ENCODE peak calls at places on chromosome 11, in eight cellular contexts. E is HEK293T; H is right cardiac atrium; N is EH; R is mucosa of descending colon; W is ascending aorta; P is activated naive CD4-positive, alpha-beta T cell; Y is cardiac fibroblast. A is an unnamed sample.
A peak's percentile ranks its signal among the peaks of the same experiment; 100 is the strongest.

GRCh38 chr11:83827940-83828554 is 541.9 kb upstream of the CCDC90B start:
- DNase-seq in N (peak; percentile 51), R (no peak), P (no peak), H (no peak), W (no peak), E (peak; percentile 30), Y (peak; percentile 53), A (no peak)

GRCh38 chr11:96001037-96001436 is 77.1 kb upstream of the MTMR2 start:
- DNase-seq in Y (peak; percentile 96), P (no peak), E (no peak), N (peak; percentile 60), W (peak; percentile 65), R (no peak), H (peak; percentile 88), A (no peak)

GRCh38 chr11:122882189-122882808 is at the start of gene JHY:
- DNase-seq in N (no peak), H (no peak), Y (peak; percentile 34), R (no peak), W (no peak), P (no peak), E (no peak), A (no peak)

GRCh38 chr11:77174559-77174958 is 46.5 kb downstream of the MYO7A start:
- DNase-seq in W (no peak), R (peak; percentile 24), N (no peak), E (no peak), P (no peak), H (peak; percentile 54), Y (no peak), A (no peak)

GRCh38 chr11:2590951-2591754 is 108.6 kb downstream of the KCNQ1OT1 start:
- DNase-seq in P (no peak), W (peak; percentile 5), N (no peak), E (peak; percentile 4), H (peak; percentile 21), R (peak; percentile 30), Y (no peak), A (no peak)

GRCh38 chr11:45993438-45994064 is 71.1 kb downstream of the LARGE2 start:
- DNase-seq in H (peak; percentile 82), E (no peak), P (no peak), R (no peak), N (no peak), Y (peak; percentile 84), W (no peak), A (no peak)

GRCh38 chr11:68872216-68873003 is 30.7 kb upstream of the CPT1A start:
- DNase-seq in H (no peak), R (peak; percentile 7), Y (peak; percentile 18), E (no peak), N (peak; percentile 91), W (no peak), P (no peak), A (no peak)

GRCh38 chr11:29914203-29914930 is 102.5 kb downstream of the KCNA4 start:
- DNase-seq in R (no peak), Y (peak; percentile 8), P (no peak), E (no peak), N (no peak), H (no peak), W (no peak), A (no peak)

GRCh38 chr11:112279901-112280267 is 19.2 kb upstream of the PLET1 start:
- DNase-seq in Y (peak; percentile 69), W (no peak), P (peak; percentile 75), H (peak; percentile 91), N (peak; percentile 56), E (peak; percentile 79), R (peak; percentile 66), A (peak; percentile 67)

GRCh38 chr11:70153133-70153727 is 49.9 kb upstream of the FADD start:
- DNase-seq in P (no peak), N (no peak), R (no peak), H (no peak), W (no peak), Y (no peak), E (no peak), A (no peak)

GRCh38 chr11:12749442-12749841 is 75.2 kb downstream of the TEAD1 start:
- DNase-seq in E (no peak), W (no peak), Y (no peak), P (no peak), N (no peak), H (no peak), R (no peak), A (no peak)

GRCh38 chr11:134346101-134346975 is 14.6 kb downstream of the GLB1L2 start:
- DNase-seq in Y (no peak), R (no peak), H (no peak), N (no peak), P (no peak), E (no peak), W (no peak), A (no peak)

GRCh38 chr11:134528453-134528852 is 116.4 kb upstream of the B3GAT1 start:
- DNase-seq in R (no peak), P (no peak), Y (no peak), N (no peak), W (no peak), H (no peak), E (no peak), A (no peak)

GRCh38 chr11:59097113-59097708 is 9.8 kb upstream of the FAM111B start:
- DNase-seq in W (no peak), R (no peak), Y (peak; percentile 67), N (peak; percentile 69), P (peak; percentile 50), H (peak; percentile 60), E (no peak), A (peak; percentile 24)

GRCh38 chr11:66265531-66266377 is 2.7 kb upstream of the RAB1B start:
- DNase-seq in P (no peak), R (no peak), E (no peak), W (no peak), H (peak; percentile 66), Y (no peak), N (no peak), A (no peak)

GRCh38 chr11:128235446-128235845 is 351.9 kb downstream of the ETS1 start:
- DNase-seq in Y (peak; percentile 51), H (no peak), W (no peak), N (no peak), E (no peak), R (no peak), P (no peak), A (no peak)

GRCh38 chr11:30377347-30377746 is 54.4 kb downstream of the ARL14EP start:
- DNase-seq in P (no peak), W (no peak), Y (no peak), N (peak; percentile 1), H (no peak), R (no peak), E (no peak), A (no peak)

GRCh38 chr11:2769779-2770555 is 70.2 kb upstream of the KCNQ1OT1 start:
- DNase-seq in W (peak; percentile 6), E (no peak), H (no peak), R (peak; percentile 32), P (no peak), N (no peak), Y (no peak), A (no peak)

GRCh38 chr11:95364324-95365295 is 133.6 kb upstream of the SESN3 start:
- DNase-seq in W (no peak), H (no peak), Y (peak; percentile 13), P (no peak), E (no peak), R (no peak), N (no peak), A (no peak)